ENCODE peak calls at places on chromosomes 11 and 22, in nine cellular contexts. U, K, W, A, O, T, D, C and P are unnamed samples.

GRCh38 chr22:27628891-27629631 is 172.5 kb downstream of the MN1 start:
- DNase-seq in U (peak; percentile 29), K (no peak), W (no peak), A (no peak), O (peak; percentile 40), T (peak; percentile 37), D (no peak), C (no peak), P (peak; percentile 36)

GRCh38 chr22:31935961-31936635 is 8.2 kb upstream of the YWHAH start:
- DNase-seq in U (no peak), K (no peak), W (no peak), A (no peak), O (peak; percentile 57), T (no peak), D (no peak), C (no peak), P (no peak)

GRCh38 chr11:45850446-45850845 is 3.2 kb downstream of the CRY2 start:
- DNase-seq in U (no peak), K (no peak), W (no peak), A (no peak), O (no peak), T (no peak), D (no peak), C (no peak), P (no peak)

GRCh38 chr22:38305481-38306448 is 11.5 kb downstream of the CSNK1E start:
- DNase-seq in U (no peak), K (no peak), W (no peak), A (no peak), O (peak; percentile 77), T (no peak), D (no peak), C (no peak), P (no peak)

GRCh38 chr11:43908191-43908590 is 27.6 kb downstream of the ALKBH3 start:
- DNase-seq in U (no peak), K (no peak), W (no peak), A (no peak), O (no peak), T (no peak), D (no peak), C (no peak), P (no peak)

GRCh38 chr11:79397252-79397651 is 43.6 kb downstream of the TENM4 start:
- DNase-seq in U (no peak), K (no peak), W (no peak), A (no peak), O (no peak), T (no peak), D (no peak), C (no peak), P (no peak)

GRCh38 chr11:32323814-32324130 is 111.6 kb downstream of the WT1 start:
- DNase-seq in U (no peak), K (no peak), W (no peak), A (no peak), O (no peak), T (no peak), D (no peak), C (no peak), P (no peak)

GRCh38 chr11:61567286-61568061 is 13.4 kb downstream of the SYT7 start:
- DNase-seq in U (peak; percentile 88), K (peak; percentile 66), W (peak; percentile 58), A (peak; percentile 58), O (peak; percentile 92), T (peak; percentile 81), D (peak; percentile 21), C (peak; percentile 92), P (no peak)

GRCh38 chr11:71080239-71081097 is 171.9 kb downstream of the SHANK2 start:
- DNase-seq in U (peak; percentile 57), K (no peak), W (peak; percentile 50), A (no peak), O (peak; percentile 89), T (peak; percentile 79), D (peak; percentile 2), C (peak; percentile 77), P (peak; percentile 24)

GRCh38 chr11:10654211-10655150 is 39.1 kb downstream of the IRAG1 start:
- DNase-seq in U (peak; percentile 24), K (no peak), W (no peak), A (no peak), O (peak; percentile 80), T (peak; percentile 55), D (no peak), C (peak; percentile 35), P (no peak)

GRCh38 chr11:830295-831131 is 2.2 kb upstream of the CD151 start:
- DNase-seq in U (no peak), K (peak; percentile 37), W (peak; percentile 48), A (peak; percentile 73), O (peak; percentile 90), T (no peak), D (no peak), C (no peak), P (no peak)

GRCh38 chr22:46769191-46769675 is 6.8 kb downstream of the TBC1D22A start:
- DNase-seq in U (no peak), K (no peak), W (no peak), A (no peak), O (no peak), T (no peak), D (no peak), C (no peak), P (no peak)

GRCh38 chr11:66090288-66090687 is 20.2 kb downstream of the PACS1 start:
- DNase-seq in U (no peak), K (no peak), W (no peak), A (no peak), O (no peak), T (no peak), D (no peak), C (no peak), P (no peak)

GRCh38 chr11:66082936-66083698 is 13.0 kb downstream of the PACS1 start:
- DNase-seq in U (no peak), K (no peak), W (no peak), A (no peak), O (no peak), T (no peak), D (no peak), C (no peak), P (no peak)

GRCh38 chr11:66085071-66085470 is 15.0 kb downstream of the PACS1 start:
- DNase-seq in U (no peak), K (no peak), W (no peak), A (no peak), O (no peak), T (no peak), D (no peak), C (no peak), P (no peak)

GRCh38 chr11:66087148-66087908 is 17.3 kb downstream of the PACS1 start:
- DNase-seq in U (no peak), K (no peak), W (no peak), A (no peak), O (no peak), T (no peak), D (no peak), C (no peak), P (no peak)

DNA sequence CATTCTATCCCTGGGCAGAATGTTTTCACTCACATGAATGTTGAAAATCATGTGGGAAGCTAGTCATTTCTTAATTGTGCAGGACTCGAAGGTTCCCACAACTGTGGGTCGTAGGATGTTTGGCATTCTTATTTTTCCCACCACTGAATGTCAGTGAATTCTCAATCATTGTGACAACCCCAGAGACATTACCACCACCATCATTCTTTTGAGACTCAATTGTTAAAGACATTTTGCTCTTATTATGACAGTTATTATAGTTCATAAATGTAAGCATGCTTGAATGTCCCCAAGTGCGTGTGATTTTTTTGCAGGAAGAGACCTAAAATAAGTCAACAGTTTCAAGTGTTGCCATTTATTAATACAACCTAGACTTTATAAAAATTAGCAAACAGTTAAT is 19.0 kb downstream of the PACS1 start:
- DNase-seq in U (no peak), K (no peak), W (no peak), A (no peak), O (no peak), T (no peak), D (no peak), C (no peak), P (no peak)
- H3K27ac ChIP-seq in U (no peak overlapping the region), K (no peak overlapping the region), W (no peak overlapping the region), A (no peak overlapping the region), O (no peak overlapping the region), T (no peak overlapping the region), D (no peak overlapping the region), C (no peak overlapping the region), P (no peak overlapping the region)

GRCh38 chr11:95589893-95590612 is 199.5 kb downstream of the FAM76B start:
- DNase-seq in U (no peak), K (no peak), W (no peak), A (no peak), O (no peak), T (no peak), D (no peak), C (no peak), P (no peak)
- H3K27ac ChIP-seq in U (no peak overlapping the region), K (no peak overlapping the region), W (no peak overlapping the region), A (no peak overlapping the region), O (no peak overlapping the region), T (no peak overlapping the region), D (no peak overlapping the region), C (no peak overlapping the region), P (no peak overlapping the region)

DNA sequence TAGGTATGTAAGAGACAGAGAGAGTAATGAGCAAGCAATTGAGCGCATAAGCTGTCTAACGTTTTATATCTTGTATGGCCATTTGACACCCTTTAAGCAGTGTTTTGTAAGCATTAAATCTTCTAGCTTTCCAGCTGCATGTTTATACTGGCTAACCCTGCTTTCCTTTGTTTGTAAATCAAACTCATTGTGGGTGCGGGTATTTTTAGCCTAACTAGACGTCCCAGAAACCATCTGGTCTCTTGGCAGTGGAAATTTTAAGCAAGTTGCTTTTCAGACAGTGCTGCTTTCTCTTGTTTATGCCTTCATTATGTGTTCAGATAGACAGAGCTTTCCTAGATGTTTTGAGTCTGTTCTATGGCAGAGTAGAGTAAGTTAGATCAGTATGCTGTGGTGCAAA is 73.5 kb downstream of the RNF169 start:
- DNase-seq in U (no peak), K (no peak), W (no peak), A (peak; percentile 16), O (no peak), T (no peak), D (peak; percentile 85), C (no peak), P (no peak)
- H3K27ac ChIP-seq in U (no peak overlapping the region), K (no peak overlapping the region), W (peak overlapping the region; percentile 35), A (peak overlapping the region; percentile 84), O (peak overlapping the region; percentile 4), T (no peak overlapping the region), D (peak overlapping the region; percentile 72), C (no peak overlapping the region), P (no peak overlapping the region)

GRCh38 chr11:70063121-70063520 is 15.0 kb upstream of the ANO1 start:
- DNase-seq in U (no peak), K (no peak), W (no peak), A (no peak), O (peak; percentile 41), T (no peak), D (no peak), C (no peak), P (no peak)

GRCh38 chr11:70061734-70062133 is 16.4 kb upstream of the ANO1 start:
- DNase-seq in U (no peak), K (no peak), W (no peak), A (no peak), O (no peak), T (no peak), D (no peak), C (no peak), P (no peak)

GRCh38 chr11:70064726-70065317 is 13.3 kb upstream of the ANO1 start:
- DNase-seq in U (no peak), K (no peak), W (no peak), A (no peak), O (no peak), T (no peak), D (no peak), C (no peak), P (no peak)

GRCh38 chr11:70064011-70064725 is 13.9 kb upstream of the ANO1 start:
- DNase-seq in U (no peak), K (no peak), W (no peak), A (no peak), O (no peak), T (no peak), D (no peak), C (no peak), P (no peak)

GRCh38 chr11:70063555-70063954 is 14.6 kb upstream of the ANO1 start:
- DNase-seq in U (peak; percentile 60), K (no peak), W (no peak), A (no peak), O (no peak), T (peak; percentile 26), D (no peak), C (no peak), P (peak; percentile 39)
- H3K27ac ChIP-seq in U (no peak overlapping the region), K (no peak overlapping the region), W (no peak overlapping the region), A (no peak overlapping the region), O (no peak overlapping the region), T (no peak overlapping the region), D (no peak overlapping the region), C (no peak overlapping the region), P (peak overlapping the region; percentile 91)